ENCODE peak calls at places on chromosome 13, in nine cellular contexts. P, H, R, Y, O, D, M, V and B are unnamed samples.

GRCh38 chr13:101514695-101515275 is 62.3 kb downstream of the ITGBL1 start:
- DNase-seq in H (no peak), Y (no peak), D (no peak), P (no peak), V (peak), R (no peak), M (peak), O (no peak), B (no peak)

GRCh38 chr13:113074401-113074800 is 31.2 kb upstream of the F7 start:
- DNase-seq in D (no peak), H (no peak), M (no peak), P (no peak), Y (peak), R (no peak), V (no peak), O (no peak), B (no peak)

GRCh38 chr13:108227651-108228272 is 9.6 kb downstream of the ABHD13 start:
- DNase-seq in R (no peak), Y (no peak), M (peak), D (no peak), O (no peak), P (no peak), H (no peak), V (peak), B (no peak)

GRCh38 chr13:23020246-23020843 is 160.4 kb upstream of the SGCG start:
- DNase-seq in R (peak), H (no peak), O (peak), Y (no peak), V (peak), D (no peak), P (no peak), M (peak), B (peak)

GRCh38 chr13:113074876-113075275 is 30.7 kb upstream of the F7 start:
- DNase-seq in V (no peak), R (no peak), P (no peak), M (no peak), Y (peak), H (no peak), D (no peak), O (no peak), B (no peak)

GRCh38 chr13:33260168-33261098 is 25.1 kb downstream of the STARD13 start:
- DNase-seq in V (no peak), M (peak), H (no peak), R (no peak), P (no peak), O (no peak), D (no peak), Y (no peak), B (no peak)

GRCh38 chr13:80359459-80360297 is 18.8 kb upstream of the SPRY2 start:
- DNase-seq in R (no peak), H (no peak), P (no peak), Y (no peak), M (peak), D (no peak), V (no peak), O (no peak), B (no peak)

GRCh38 chr13:113143466-113144254 is 14.8 kb upstream of the PROZ start:
- DNase-seq in O (no peak), V (no peak), H (no peak), Y (no peak), M (no peak), P (no peak), R (no peak), D (no peak), B (no peak)

GRCh38 chr13:23608704-23609413 is 38.6 kb downstream of the TNFRSF19 start:
- DNase-seq in Y (peak), O (no peak), R (no peak), V (peak), D (no peak), M (peak), H (no peak), P (no peak), B (no peak)

GRCh38 chr13:32659736-32660135 is 73.5 kb downstream of the PDS5B start:
- DNase-seq in V (no peak), O (no peak), D (no peak), Y (no peak), M (peak), R (no peak), P (no peak), H (no peak), B (no peak)

GRCh38 chr13:44354884-44355283 is 18.7 kb upstream of the SERP2 start:
- DNase-seq in R (no peak), V (no peak), H (no peak), O (no peak), P (no peak), D (no peak), M (no peak), Y (no peak), B (no peak)

GRCh38 chr13:100547805-100548204 is 40.8 kb downstream of the GGACT start:
- DNase-seq in H (no peak), P (no peak), D (no peak), O (no peak), Y (no peak), M (no peak), R (no peak), V (no peak), B (no peak)

GRCh38 chr13:52159159-52159982 is at the start of gene NEK3:
- DNase-seq in D (peak), M (peak), O (no peak), V (peak), R (peak), H (peak), Y (peak), P (peak), B (peak)

GRCh38 chr13:39942901-39943273 is 287.4 kb downstream of the COG6 start:
- DNase-seq in D (peak), V (peak), M (peak), O (peak), P (peak), Y (no peak), R (no peak), H (peak), B (peak)

GRCh38 chr13:106533940-106534843 is 1.3 kb downstream of the EFNB2 start:
- DNase-seq in M (peak), Y (peak), P (peak), O (no peak), R (peak), H (peak), V (peak), D (peak), B (no peak)

GRCh38 chr13:42054798-42055499 is 6.5 kb downstream of the DGKH start:
- DNase-seq in R (no peak), D (no peak), V (no peak), P (no peak), O (no peak), H (no peak), Y (no peak), M (no peak), B (no peak)

GRCh38 chr13:46367622-46368327 is 19.3 kb downstream of the RUBCNL start:
- DNase-seq in Y (no peak), D (no peak), V (peak), O (peak), P (no peak), R (no peak), M (peak), H (no peak), B (no peak)

GRCh38 chr13:75761373-75761772 is 125.2 kb downstream of the LMO7 start:
- DNase-seq in M (peak), V (no peak), H (no peak), R (no peak), Y (no peak), D (no peak), O (no peak), P (no peak), B (no peak)
- H3K4me3 ChIP-seq in M (peak), V (no peak), H (peak), R (peak), Y (peak), D (peak), O (no peak), P (peak), B (peak)

DNA sequence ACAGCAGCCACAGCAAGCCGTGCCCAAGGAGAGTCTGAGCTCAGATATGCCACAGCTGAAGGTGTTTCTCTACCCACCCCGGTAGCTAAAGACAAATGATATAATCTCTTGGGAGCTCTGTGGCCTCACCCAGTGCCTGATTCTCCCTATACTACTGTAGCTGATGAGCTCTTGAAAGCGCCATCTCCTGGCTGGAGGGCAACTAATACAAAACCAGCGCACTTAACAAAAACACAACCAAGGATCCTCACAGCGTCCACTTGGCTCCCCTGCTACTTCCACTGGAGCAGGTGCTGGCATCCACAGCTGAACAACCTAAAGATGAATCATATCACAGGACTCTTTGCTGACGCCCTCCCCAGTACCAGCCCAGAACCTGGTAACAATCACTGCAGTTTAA is 1212.0 kb downstream of the PCDH17 start:
- DNase-seq in O (no peak), R (no peak), V (no peak), M (no peak), D (no peak), P (no peak), H (no peak), Y (no peak), B (no peak)
- H3K4me3 ChIP-seq in O (no peak), R (no peak), V (no peak), M (no peak), D (no peak), P (no peak), H (no peak), Y (no peak), B (no peak)

GRCh38 chr13:59982631-59983382 is 180.9 kb downstream of the DIAPH3 start:
- DNase-seq in P (no peak), R (no peak), M (peak), H (no peak), V (peak), Y (no peak), D (no peak), O (no peak), B (no peak)
- H3K4me3 ChIP-seq in P (no peak), R (no peak), M (peak), H (no peak), V (peak), Y (no peak), D (no peak), O (no peak), B (no peak)

GRCh38 chr13:27168870-27169525 is 2.6 kb downstream of the USP12 start:
- DNase-seq in H (no peak), Y (no peak), P (no peak), R (no peak), D (no peak), O (no peak), M (no peak), V (no peak), B (no peak)

GRCh38 chr13:27171244-27171829 is at the start of gene USP12:
- DNase-seq in R (no peak), M (no peak), D (no peak), O (no peak), H (peak), V (no peak), Y (peak), P (peak), B (no peak)

GRCh38 chr13:27171830-27172494 is 351 bp upstream of the USP12 start:
- DNase-seq in R (peak), O (peak), D (peak), Y (peak), M (peak), H (peak), P (peak), V (peak), B (peak)

GRCh38 chr13:27170521-27171243 is 929 bp downstream of the USP12 start:
- DNase-seq in O (no peak), V (no peak), R (peak), H (peak), P (peak), Y (peak), M (peak), D (peak), B (peak)

GRCh38 chr13:27170221-27170520 is 1.4 kb downstream of the USP12 start:
- DNase-seq in M (peak), P (no peak), V (peak), O (peak), R (no peak), D (no peak), H (no peak), Y (no peak), B (no peak)
- H3K4me3 ChIP-seq in M (peak), P (peak), V (peak), O (peak), R (peak), D (peak), H (peak), Y (no peak), B (no peak)

GRCh38 chr13:97982286-97982685 is 28.8 kb downstream of the IPO5 start:
- DNase-seq in R (no peak), M (no peak), H (no peak), O (no peak), Y (no peak), D (no peak), P (no peak), V (no peak), B (no peak)

GRCh38 chr13:97977982-97978381 is 24.5 kb downstream of the IPO5 start:
- DNase-seq in H (no peak), M (no peak), P (no peak), D (no peak), O (no peak), V (no peak), R (no peak), Y (no peak), B (no peak)

GRCh38 chr13:97978661-97979450 is 25.4 kb downstream of the IPO5 start:
- DNase-seq in O (no peak), H (no peak), V (no peak), D (no peak), P (no peak), Y (no peak), R (no peak), M (no peak), B (no peak)

GRCh38 chr13:97977376-97977705 is 23.9 kb downstream of the IPO5 start:
- DNase-seq in R (no peak), M (peak), V (no peak), D (no peak), P (no peak), H (no peak), O (no peak), Y (no peak), B (no peak)

GRCh38 chr13:97979556-97979955 is 26.1 kb downstream of the IPO5 start:
- DNase-seq in O (no peak), D (no peak), R (no peak), M (no peak), Y (no peak), P (no peak), H (no peak), V (no peak), B (no peak)
- H3K4me3 ChIP-seq in O (no peak), D (no peak), R (no peak), M (no peak), Y (no peak), P (no peak), H (no peak), V (no peak), B (no peak)

GRCh38 chr13:95643471-95643813 is 1.1 kb downstream of the DZIP1 start:
- DNase-seq in D (no peak), P (no peak), V (peak), M (peak), R (no peak), Y (no peak), H (no peak), O (no peak), B (no peak)

GRCh38 chr13:95643814-95644598 is 500 bp downstream of the DZIP1 start:
- DNase-seq in O (no peak), V (peak), M (peak), D (peak), P (no peak), Y (peak), R (peak), H (peak), B (no peak)

GRCh38 chr13:95641961-95642621 is 2.4 kb downstream of the DZIP1 start:
- DNase-seq in Y (peak), M (peak), P (peak), V (peak), O (no peak), D (peak), H (peak), R (no peak), B (no peak)

GRCh38 chr13:95643009-95643408 is 1.5 kb downstream of the DZIP1 start:
- DNase-seq in H (no peak), Y (no peak), R (no peak), M (no peak), V (no peak), O (no peak), P (no peak), D (no peak), B (no peak)

GRCh38 chr13:95641291-95641811 is 3.2 kb downstream of the DZIP1 start:
- DNase-seq in D (no peak), P (no peak), M (no peak), R (peak), H (peak), V (no peak), Y (no peak), O (no peak), B (no peak)
- H3K4me3 ChIP-seq in D (peak), P (peak), M (peak), R (peak), H (peak), V (peak), Y (no peak), O (peak), B (no peak)

GRCh38 chr13:50589651-50590054 is 253.8 kb downstream of the DLEU7 start:
- DNase-seq in Y (no peak), D (no peak), O (peak), V (peak), H (no peak), P (no peak), M (peak), R (no peak), B (no peak)

GRCh38 chr13:50589139-50589538 is 254.4 kb downstream of the DLEU7 start:
- DNase-seq in D (no peak), O (peak), R (no peak), H (no peak), Y (no peak), P (no peak), M (peak), V (peak), B (no peak)

GRCh38 chr13:50593228-50593627 is 250.3 kb downstream of the DLEU7 start:
- DNase-seq in H (no peak), R (no peak), Y (no peak), O (no peak), P (no peak), D (no peak), V (no peak), M (no peak), B (no peak)

GRCh38 chr13:50594276-50594970 is 249.1 kb downstream of the DLEU7 start:
- DNase-seq in O (no peak), M (peak), P (no peak), H (no peak), V (no peak), Y (peak), D (no peak), R (no peak), B (no peak)

GRCh38 chr13:50592412-50593145 is 250.9 kb downstream of the DLEU7 start:
- DNase-seq in M (peak), P (no peak), R (no peak), Y (no peak), D (no peak), H (no peak), O (peak), V (no peak), B (no peak)
- H3K4me3 ChIP-seq in M (no peak), P (no peak), R (no peak), Y (no peak), D (no peak), H (no peak), O (no peak), V (no peak), B (no peak)

GRCh38 chr13:20119960-20120359 is 40.9 kb downstream of the GJA3 start:
- DNase-seq in M (no peak), H (no peak), R (no peak), D (no peak), Y (no peak), V (no peak), P (no peak), O (no peak), B (no peak)
- H3K4me3 ChIP-seq in M (no peak), H (no peak), R (no peak), D (no peak), Y (no peak), V (no peak), P (no peak), O (peak), B (peak)

DNA sequence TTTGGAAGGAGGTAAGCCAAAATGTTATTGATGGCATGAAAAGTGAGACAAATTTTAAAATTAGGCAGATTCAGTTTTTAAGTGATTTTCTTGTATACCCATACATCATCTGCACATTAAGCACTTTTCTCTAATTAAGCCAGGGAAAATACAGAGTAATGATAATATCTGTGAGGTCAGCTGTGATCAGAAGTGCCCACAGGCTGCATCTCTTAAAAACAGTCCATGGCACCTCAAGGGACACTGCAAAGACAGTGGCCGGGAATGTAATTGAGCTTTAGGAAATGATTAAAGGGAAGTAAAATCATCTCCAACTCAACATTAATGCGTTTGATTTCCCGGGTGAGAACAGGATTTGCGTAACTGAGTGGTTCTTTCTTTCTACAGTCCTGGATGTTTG is 2.0 kb downstream of the COL4A1 start:
- DNase-seq in D (no peak), Y (no peak), R (no peak), O (no peak), H (no peak), M (no peak), V (no peak), P (no peak), B (no peak)
- H3K4me3 ChIP-seq in D (peak), Y (no peak), R (peak), O (peak), H (peak), M (peak), V (peak), P (peak), B (no peak)

GRCh38 chr13:50912851-50913250 is 3.3 kb downstream of the RNASEH2B start:
- DNase-seq in D (no peak), P (no peak), M (no peak), Y (no peak), O (no peak), V (no peak), H (no peak), R (no peak), B (no peak)

GRCh38 chr13:50911051-50911690 is 1.6 kb downstream of the RNASEH2B start:
- DNase-seq in P (no peak), V (no peak), D (no peak), M (peak), Y (no peak), R (no peak), O (no peak), H (no peak), B (no peak)

GRCh38 chr13:50910483-50910805 is 853 bp downstream of the RNASEH2B start:
- DNase-seq in P (no peak), O (no peak), H (no peak), D (no peak), M (peak), Y (no peak), R (no peak), V (no peak), B (no peak)

GRCh38 chr13:50914301-50914700 is 4.7 kb downstream of the RNASEH2B start:
- DNase-seq in H (no peak), Y (no peak), O (no peak), R (no peak), P (no peak), V (no peak), D (no peak), M (peak), B (no peak)

GRCh38 chr13:50911937-50912624 is 2.5 kb downstream of the RNASEH2B start:
- DNase-seq in Y (peak), R (peak), H (peak), D (peak), P (peak), M (peak), V (peak), O (peak), B (peak)
- H3K4me3 ChIP-seq in Y (no peak), R (peak), H (no peak), D (no peak), P (no peak), M (no peak), V (no peak), O (no peak), B (peak)